ENCODE peak calls at places on chromosomes 11 and 22, in eight cellular contexts. W, O, N, A, Z, M, V and T are unnamed samples.

GRCh38 chr11:55669376-55669775 is 7.4 kb downstream of the OR4C6 start:
- DNase-seq in W (no peak), O (no peak), N (no peak), A (no peak), Z (no peak), M (no peak), V (no peak), T (no peak)

GRCh38 chr11:17395978-17396377 is 7.5 kb upstream of the KCNJ11 start:
- DNase-seq in W (no peak), O (no peak), N (no peak), A (no peak), Z (no peak), M (no peak), V (no peak), T (no peak)

GRCh38 chr11:133947298-133947905 is 9.4 kb downstream of the IGSF9B start:
- DNase-seq in W (peak; percentile 21), O (no peak), N (peak; percentile 56), A (peak; percentile 72), Z (peak; percentile 67), M (no peak), V (peak; percentile 35), T (no peak)

GRCh38 chr11:65777241-65777640 is 3.5 kb downstream of the AP5B1 start:
- DNase-seq in W (no peak), O (peak; percentile 30), N (no peak), A (peak; percentile 35), Z (no peak), M (no peak), V (no peak), T (peak; percentile 19)

GRCh38 chr22:50222508-50222907 is 21.7 kb downstream of the SELENOO start:
- DNase-seq in W (no peak), O (no peak), N (no peak), A (no peak), Z (no peak), M (no peak), V (no peak), T (no peak)

GRCh38 chr22:17845340-17845739 is 71.1 kb upstream of the BID start:
- DNase-seq in W (peak; percentile 90), O (no peak), N (no peak), A (no peak), Z (no peak), M (no peak), V (no peak), T (no peak)

GRCh38 chr11:65116370-65117205 is 913 bp downstream of the ZNHIT2 start:
- DNase-seq in W (peak; percentile 65), O (peak; percentile 85), N (peak; percentile 57), A (peak; percentile 69), Z (no peak), M (no peak), V (peak; percentile 50), T (peak; percentile 53)

GRCh38 chr11:19980957-19981669 is 179.2 kb downstream of the DBX1 start:
- DNase-seq in W (no peak), O (no peak), N (no peak), A (peak; percentile 72), Z (no peak), M (no peak), V (no peak), T (peak; percentile 42)

GRCh38 chr22:44846726-44847275 is 94.4 kb downstream of the ARHGAP8 start:
- DNase-seq in W (no peak), O (no peak), N (no peak), A (no peak), Z (peak; percentile 12), M (no peak), V (no peak), T (no peak)

GRCh38 chr11:8230178-8230859 is 33.4 kb downstream of the LMO1 start:
- DNase-seq in W (no peak), O (no peak), N (no peak), A (no peak), Z (no peak), M (no peak), V (no peak), T (no peak)

GRCh38 chr11:102268083-102268984 is 49.0 kb upstream of the BIRC3 start:
- DNase-seq in W (peak; percentile 95), O (peak; percentile 90), N (peak; percentile 98), A (peak; percentile 85), Z (peak; percentile 92), M (peak; percentile 10), V (peak; percentile 74), T (peak; percentile 97)

GRCh38 chr11:8671242-8671641 is 11.2 kb downstream of the TRIM66 start:
- DNase-seq in W (peak; percentile 91), O (peak; percentile 88), N (peak; percentile 80), A (peak; percentile 75), Z (peak; percentile 55), M (peak; percentile 37), V (no peak), T (no peak)

GRCh38 chr22:42217019-42217751 is 53.3 kb downstream of the TCF20 start:
- DNase-seq in W (no peak), O (no peak), N (no peak), A (no peak), Z (no peak), M (no peak), V (no peak), T (no peak)

GRCh38 chr22:28105396-28105795 is 186.3 kb upstream of the PITPNB start:
- DNase-seq in W (no peak), O (no peak), N (no peak), A (no peak), Z (no peak), M (no peak), V (no peak), T (no peak)

GRCh38 chr11:65634140-65634436 is 3.8 kb upstream of the SIPA1 start:
- DNase-seq in W (no peak), O (no peak), N (no peak), A (no peak), Z (no peak), M (no peak), V (no peak), T (no peak)

GRCh38 chr11:68128682-68129327 is 7.6 kb upstream of the CHKA start:
- DNase-seq in W (no peak), O (peak; percentile 97), N (no peak), A (peak; percentile 79), Z (peak; percentile 65), M (no peak), V (no peak), T (peak; percentile 92)

GRCh38 chr11:112178428-112178827 is 3.1 kb downstream of the BCO2 start:
- DNase-seq in W (no peak), O (no peak), N (no peak), A (no peak), Z (no peak), M (no peak), V (no peak), T (no peak)

GRCh38 chr11:64237484-64237951 is 3.1 kb downstream of the VEGFB start:
- DNase-seq in W (no peak), O (no peak), N (peak; percentile 95), A (no peak), Z (peak; percentile 48), M (no peak), V (no peak), T (no peak)

GRCh38 chr11:22331771-22332170 is 6.4 kb upstream of the SLC17A6 start:
- DNase-seq in W (no peak), O (no peak), N (peak; percentile 22), A (no peak), Z (no peak), M (no peak), V (no peak), T (no peak)

GRCh38 chr11:61769169-61769920 is 16.9 kb downstream of the MYRF start:
- DNase-seq in W (no peak), O (no peak), N (no peak), A (no peak), Z (no peak), M (no peak), V (no peak), T (peak; percentile 92)
- H3K4me1 ChIP-seq in W (no peaks in the 10 kb centered on the region), O (no peaks in the 10 kb centered on the region), N (no peaks in the 10 kb centered on the region), A (no peaks in the 10 kb centered on the region), Z (no peaks in the 10 kb centered on the region), M (no peaks in the 10 kb centered on the region), V (peaks cover 5% of the 10 kb centered on the region), T (peaks cover 59% of the 10 kb centered on the region)

DNA sequence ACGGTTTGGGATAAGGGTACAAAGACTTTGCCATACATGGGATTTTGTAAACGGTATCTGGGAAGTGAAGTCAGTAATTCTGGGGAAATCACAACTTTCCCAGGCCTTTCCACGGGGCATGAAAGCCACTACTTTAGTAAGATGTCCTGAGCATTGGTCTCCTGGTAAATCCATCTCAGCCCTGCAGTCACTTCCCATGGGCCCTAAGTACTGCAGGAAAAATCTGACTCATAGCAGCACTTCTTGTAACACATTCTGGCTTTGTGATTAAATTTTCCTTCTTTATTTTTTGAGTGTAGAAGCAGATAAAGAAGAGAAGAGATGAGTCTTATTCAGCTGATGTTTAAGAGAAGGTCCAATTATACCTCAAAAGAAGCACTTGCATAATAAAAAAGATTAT is 67.6 kb downstream of the BLID start:
- DNase-seq in W (no peak), O (no peak), N (no peak), A (no peak), Z (no peak), M (no peak), V (no peak), T (no peak)
- H3K4me1 ChIP-seq in W (peaks cover 20% of the 10 kb centered on the region), O (no peaks in the 10 kb centered on the region), N (peaks cover 37% of the 10 kb centered on the region), A (peaks cover 40% of the 10 kb centered on the region), Z (no peaks in the 10 kb centered on the region), M (peaks cover 16% of the 10 kb centered on the region), V (no peaks in the 10 kb centered on the region), T (no peaks in the 10 kb centered on the region)

DNA sequence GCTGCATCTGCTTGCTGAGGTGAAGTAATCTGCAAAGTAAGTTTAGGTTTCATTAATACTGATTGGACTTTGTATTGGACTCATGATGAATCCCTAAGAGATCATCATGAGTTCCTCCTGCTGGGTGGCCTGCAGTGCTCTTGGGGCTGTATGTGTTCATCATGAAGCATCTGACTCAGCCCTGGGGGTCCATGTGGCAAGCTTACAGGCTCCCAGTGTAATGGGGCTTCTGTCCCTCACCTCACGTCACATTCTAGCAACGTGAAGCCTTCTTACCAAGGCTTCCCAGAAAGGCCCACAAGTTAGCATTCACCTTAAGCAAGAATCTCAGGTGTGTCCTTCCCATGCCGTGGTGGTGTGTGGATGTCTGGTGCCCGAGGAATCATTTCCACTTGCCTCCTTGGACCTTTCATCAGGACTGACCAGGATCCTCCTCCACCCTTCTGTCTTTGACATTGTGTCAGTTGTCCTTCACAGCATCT is 23.7 kb downstream of the CRKL start:
- DNase-seq in W (no peak), O (no peak), N (no peak), A (no peak), Z (no peak), M (no peak), V (no peak), T (no peak)
- H3K4me1 ChIP-seq in W (peaks cover 24% of the 10 kb centered on the region), O (peaks cover 49% of the 10 kb centered on the region), N (peaks cover 7% of the 10 kb centered on the region), A (peaks cover 73% of the 10 kb centered on the region), Z (peaks cover 51% of the 10 kb centered on the region), M (peaks cover 24% of the 10 kb centered on the region), V (peaks cover 57% of the 10 kb centered on the region), T (peaks cover 21% of the 10 kb centered on the region)

GRCh38 chr11:62610814-62611704 is 1.5 kb downstream of the EML3 start:
- DNase-seq in W (no peak), O (no peak), N (no peak), A (no peak), Z (no peak), M (no peak), V (no peak), T (no peak)

GRCh38 chr11:62613275-62613864 is 313 bp downstream of the ROM1 start:
- DNase-seq in W (no peak), O (no peak), N (no peak), A (no peak), Z (no peak), M (peak; percentile 40), V (no peak), T (no peak)

GRCh38 chr11:62614275-62614674 is 1.2 kb downstream of the ROM1 start:
- DNase-seq in W (peak; percentile 59), O (no peak), N (peak; percentile 72), A (no peak), Z (no peak), M (no peak), V (no peak), T (peak; percentile 42)

GRCh38 chr11:62611705-62612365 is 740 bp downstream of the EML3 start:
- DNase-seq in W (peak; percentile 50), O (peak; percentile 72), N (peak; percentile 52), A (peak; percentile 83), Z (peak; percentile 76), M (no peak), V (no peak), T (no peak)

GRCh38 chr11:62612366-62613274 is at the start of the genes EML3 and ROM1:
- DNase-seq in W (peak; percentile 75), O (peak; percentile 92), N (peak; percentile 79), A (peak; percentile 96), Z (peak; percentile 95), M (peak; percentile 85), V (peak; percentile 85), T (peak; percentile 93)
- H3K4me1 ChIP-seq in W (peaks cover 33% of the 10 kb centered on the region), O (peaks cover 19% of the 10 kb centered on the region), N (peaks cover 29% of the 10 kb centered on the region), A (peaks cover 31% of the 10 kb centered on the region), Z (peaks cover 12% of the 10 kb centered on the region), M (peaks cover 11% of the 10 kb centered on the region), V (peaks cover 30% of the 10 kb centered on the region), T (peaks cover 30% of the 10 kb centered on the region)